ENCODE peak calls at places on chromosomes 13 and 19, in five cellular contexts. Y is EH; J is stimulated activated CD8-positive, alpha-beta memory T cell treated with anti-CD3 and anti-CD28 coated beads, Interleukin-4, amount 100 ng/mL, for 4 hours; Z is mesothelial cell of epicardium; V is T-cell. F is an unnamed sample.

GRCh38 chr13:105762096-105762495 is 773.4 kb downstream of the EFNB2 start:
- DNase-seq in Z (no peak), Y (no peak), J (no peak), V (no peak), F (no peak)

GRCh38 chr13:41696163-41697003 is 239.0 kb downstream of the RGCC start:
- DNase-seq in Z (no peak), J (no peak), V (no peak), Y (peak; percentile 93), F (no peak)

GRCh38 chr13:108561152-108561551 is 68.3 kb upstream of the MYO16 start:
- DNase-seq in J (no peak), V (no peak), Y (no peak), Z (no peak), F (no peak)

GRCh38 chr13:40315416-40316064 is 350.9 kb downstream of the FOXO1 start:
- DNase-seq in J (peak; percentile 14), V (peak; percentile 43), Y (no peak), Z (no peak), F (no peak)

GRCh38 chr19:14090509-14091085 is at the start of gene SAMD1:
- DNase-seq in Z (peak; percentile 86), J (peak; percentile 69), Y (peak; percentile 87), V (peak; percentile 81), F (peak; percentile 78)

GRCh38 chr19:45953676-45954075 is 20.0 kb downstream of the NOVA2 start:
- DNase-seq in V (no peak), J (no peak), Y (no peak), Z (no peak), F (no peak)

GRCh38 chr19:43769256-43769655 is 11.5 kb downstream of the KCNN4 start:
- DNase-seq in Z (no peak), J (no peak), V (no peak), Y (no peak), F (no peak)

GRCh38 chr13:26221399-26221720 is 754 bp downstream of the RNF6 start:
- DNase-seq in Z (no peak), J (no peak), V (no peak), Y (no peak), F (no peak)

GRCh38 chr19:45424191-45425058 is 708 bp upstream of the ERCC1 start:
- DNase-seq in Z (no peak), Y (peak; percentile 98), J (no peak), V (no peak), F (no peak)

GRCh38 chr13:38686635-38687245 is at the start of gene FREM2:
- DNase-seq in V (no peak), J (no peak), Z (peak; percentile 73), Y (no peak), F (no peak)

GRCh38 chr19:14563989-14564650 is 7.7 kb downstream of the NDUFB7 start:
- DNase-seq in Y (peak; percentile 32), Z (no peak), V (peak; percentile 27), J (no peak), F (no peak)

GRCh38 chr19:16021796-16022195 is 54.5 kb upstream of the TPM4 start:
- DNase-seq in Z (no peak), Y (no peak), V (no peak), J (no peak), F (no peak)

GRCh38 chr13:44013666-44014291 is 134.1 kb downstream of the LACC1 start:
- DNase-seq in Z (no peak), J (no peak), V (no peak), Y (peak; percentile 80), F (no peak)

F was measured in activated CD8-positive, alpha-beta memory T cell treated with anti-CD3 and anti-CD28 coated beads for 4 hours.